ENCODE peak calls at places on chromosomes 11 and 22, in five cellular contexts. One of them, this sample, is unnamed.

GRCh38 chr11:122784325-122785155 is 53.8 kb upstream of the CRTAM start:
- DNase-seq in GM23338: no peak
- DNase-seq in prostate gland: no peak
- DNase-seq in transverse colon: no peak
- DNase-seq in K562: no peak
- DNase-seq in this sample: peak; percentile 49

GRCh38 chr22:23166038-23166831 is 14.1 kb upstream of the BCR start:
- DNase-seq in GM23338: no peak
- DNase-seq in prostate gland: no peak
- DNase-seq in transverse colon: no peak
- DNase-seq in K562: no peak
- DNase-seq in this sample: no peak

GRCh38 chr11:1401656-1402221 is 12.0 kb downstream of the BRSK2 start:
- DNase-seq in GM23338: peak; percentile 87
- DNase-seq in prostate gland: peak; percentile 31
- DNase-seq in transverse colon: peak; percentile 59
- DNase-seq in K562: peak; percentile 83
- DNase-seq in this sample: peak; percentile 75

GRCh38 chr11:119491753-119492455 is 68.9 kb upstream of the THY1 start:
- DNase-seq in GM23338: peak; percentile 62
- DNase-seq in prostate gland: no peak
- DNase-seq in transverse colon: no peak
- DNase-seq in K562: peak; percentile 28
- DNase-seq in this sample: no peak

GRCh38 chr22:20223421-20224245 is 44.5 kb downstream of the RTN4R start:
- DNase-seq in GM23338: no peak
- DNase-seq in prostate gland: no peak
- DNase-seq in transverse colon: no peak
- DNase-seq in K562: no peak
- DNase-seq in this sample: no peak

GRCh38 chr11:110076388-110076965 is 16.7 kb upstream of the ZC3H12C start:
- DNase-seq in GM23338: peak; percentile 55
- DNase-seq in prostate gland: no peak
- DNase-seq in transverse colon: peak; percentile 68
- DNase-seq in K562: no peak
- DNase-seq in this sample: no peak

GRCh38 chr11:130050272-130050671 is 19.4 kb upstream of the APLP2 start:
- DNase-seq in GM23338: no peak
- DNase-seq in prostate gland: peak; percentile 35
- DNase-seq in transverse colon: no peak
- DNase-seq in K562: no peak
- DNase-seq in this sample: no peak

GRCh38 chr22:28925916-28926315 is 42.5 kb downstream of the ZNRF3 start:
- DNase-seq in GM23338: peak; percentile 61
- DNase-seq in prostate gland: no peak
- DNase-seq in transverse colon: no peak
- DNase-seq in K562: no peak
- DNase-seq in this sample: no peak

GRCh38 chr11:74443071-74443864 is 24.1 kb downstream of the KCNE3 start:
- DNase-seq in GM23338: peak; percentile 44
- DNase-seq in prostate gland: peak; percentile 85
- DNase-seq in transverse colon: peak; percentile 55
- DNase-seq in K562: no peak
- DNase-seq in this sample: peak; percentile 59

GRCh38 chr11:118485273-118485672 is 42.0 kb upstream of the TTC36 start:
- DNase-seq in GM23338: no peak
- DNase-seq in prostate gland: no peak
- DNase-seq in transverse colon: no peak
- DNase-seq in K562: peak; percentile 46
- DNase-seq in this sample: no peak

GRCh38 chr22:41857860-41858199 is 24.9 kb downstream of the SREBF2 start:
- DNase-seq in GM23338: no peak
- DNase-seq in prostate gland: no peak
- DNase-seq in transverse colon: no peak
- DNase-seq in K562: no peak
- DNase-seq in this sample: no peak

GRCh38 chr11:69009441-69010211 is 3.4 kb downstream of the MRGPRF start:
- DNase-seq in GM23338: no peak
- DNase-seq in prostate gland: no peak
- DNase-seq in transverse colon: no peak
- DNase-seq in K562: no peak
- DNase-seq in this sample: no peak

GRCh38 chr22:41800348-41801146 is at the start of gene CCDC134:
- DNase-seq in GM23338: peak; percentile 92
- DNase-seq in prostate gland: peak; percentile 86
- DNase-seq in transverse colon: peak; percentile 94
- DNase-seq in K562: peak; percentile 92
- DNase-seq in this sample: peak; percentile 91

GRCh38 chr11:7098235-7098832 is 9.5 kb downstream of the RBMXL2 start:
- DNase-seq in GM23338: peak; percentile 87
- DNase-seq in prostate gland: no peak
- DNase-seq in transverse colon: no peak
- DNase-seq in K562: peak; percentile 51
- DNase-seq in this sample: no peak

GRCh38 chr11:65560555-65561418 is 2.6 kb upstream of the LTBP3 start:
- DNase-seq in GM23338: peak; percentile 83
- DNase-seq in prostate gland: no peak
- DNase-seq in transverse colon: peak; percentile 54
- DNase-seq in K562: peak; percentile 42
- DNase-seq in this sample: no peak

GRCh38 chr11:85791326-85791990 is 19.5 kb downstream of the SYTL2 start:
- DNase-seq in GM23338: no peak
- DNase-seq in prostate gland: no peak
- DNase-seq in transverse colon: no peak
- DNase-seq in K562: no peak
- DNase-seq in this sample: no peak

GRCh38 chr11:10318527-10318802 is 13.6 kb downstream of the ADM start:
- DNase-seq in GM23338: peak; percentile 14
- DNase-seq in prostate gland: no peak
- DNase-seq in transverse colon: peak; percentile 54
- DNase-seq in K562: no peak
- DNase-seq in this sample: no peak

GRCh38 chr11:62071408-62071807 is 52.4 kb upstream of the INCENP start:
- DNase-seq in GM23338: no peak
- DNase-seq in prostate gland: no peak
- DNase-seq in transverse colon: no peak
- DNase-seq in K562: no peak
- DNase-seq in this sample: no peak

GRCh38 chr22:21832291-21833290 is 34.9 kb downstream of the MAPK1 start:
- DNase-seq in GM23338: peak; percentile 17
- DNase-seq in prostate gland: no peak
- DNase-seq in transverse colon: no peak
- DNase-seq in K562: no peak
- DNase-seq in this sample: no peak

GRCh38 chr11:130448416-130449068 is at the start of gene ADAMTS15:
- DNase-seq in GM23338: peak; percentile 95
- DNase-seq in prostate gland: peak; percentile 63
- DNase-seq in transverse colon: peak; percentile 75
- DNase-seq in K562: no peak
- DNase-seq in this sample: peak; percentile 66

GRCh38 chr22:41922336-41922735 is 4.3 kb downstream of the TNFRSF13C start:
- DNase-seq in GM23338: no peak
- DNase-seq in prostate gland: no peak
- DNase-seq in transverse colon: no peak
- DNase-seq in K562: no peak
- DNase-seq in this sample: no peak

GRCh38 chr22:28917747-28918543 is 34.6 kb downstream of the ZNRF3 start:
- DNase-seq in GM23338: peak; percentile 54
- DNase-seq in prostate gland: no peak
- DNase-seq in transverse colon: peak; percentile 32
- DNase-seq in K562: no peak
- DNase-seq in this sample: no peak

GRCh38 chr22:48835857-48836672 is 991.6 kb downstream of the BRD1 start:
- DNase-seq in GM23338: no peak
- DNase-seq in prostate gland: no peak
- DNase-seq in transverse colon: no peak
- DNase-seq in K562: no peak
- DNase-seq in this sample: no peak

GRCh38 chr11:64916040-64916847 is 765 bp downstream of the ATG2A start:
- DNase-seq in GM23338: peak; percentile 62
- DNase-seq in prostate gland: no peak
- DNase-seq in transverse colon: peak; percentile 56
- DNase-seq in K562: peak; percentile 70
- DNase-seq in this sample: peak; percentile 49

GRCh38 chr11:124762624-124763155 is 600 bp upstream of the ESAM start:
- DNase-seq in GM23338: no peak
- DNase-seq in prostate gland: no peak
- DNase-seq in transverse colon: peak; percentile 19
- DNase-seq in K562: peak; percentile 74
- DNase-seq in this sample: no peak

GRCh38 chr11:93700830-93701229 is 39.3 kb downstream of the CEP295 start:
- DNase-seq in GM23338: no peak
- DNase-seq in prostate gland: no peak
- DNase-seq in transverse colon: no peak
- DNase-seq in K562: no peak
- DNase-seq in this sample: no peak

DNA sequence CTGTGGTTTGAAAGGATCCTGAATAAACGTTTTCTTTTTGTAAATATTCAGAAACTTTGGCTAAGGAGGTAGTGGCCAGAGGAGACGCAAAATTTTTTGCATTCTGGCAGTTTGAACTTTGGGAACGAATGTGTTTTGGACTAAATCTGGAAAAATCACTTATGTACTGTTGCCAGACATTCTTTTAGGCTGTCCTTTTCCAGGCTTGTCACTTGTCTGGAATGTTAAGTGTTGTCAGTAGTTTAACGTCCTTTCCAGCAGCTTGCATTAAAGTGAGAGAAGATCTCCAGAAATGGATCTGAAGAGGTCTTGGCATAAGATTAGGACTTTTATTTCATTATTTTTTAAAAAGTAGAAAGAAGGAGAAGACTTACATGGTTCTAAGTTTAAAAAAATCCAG is 18.5 kb downstream of the SPECC1L start:
- DNase-seq in GM23338: no peak
- DNase-seq in prostate gland: no peak
- DNase-seq in transverse colon: no peak
- DNase-seq in K562: no peak
- DNase-seq in this sample: no peak
- TF ChIP-seq POLR2AphosphoS5 in GM23338: no peak
- TF ChIP-seq POLR2AphosphoS5 in prostate gland: no peak
- TF ChIP-seq POLR2AphosphoS5 in transverse colon: peak; percentile 15
- TF ChIP-seq POLR2AphosphoS5 in K562: no peak
- TF ChIP-seq POLR2AphosphoS5 in this sample: peak; percentile 11

DNA sequence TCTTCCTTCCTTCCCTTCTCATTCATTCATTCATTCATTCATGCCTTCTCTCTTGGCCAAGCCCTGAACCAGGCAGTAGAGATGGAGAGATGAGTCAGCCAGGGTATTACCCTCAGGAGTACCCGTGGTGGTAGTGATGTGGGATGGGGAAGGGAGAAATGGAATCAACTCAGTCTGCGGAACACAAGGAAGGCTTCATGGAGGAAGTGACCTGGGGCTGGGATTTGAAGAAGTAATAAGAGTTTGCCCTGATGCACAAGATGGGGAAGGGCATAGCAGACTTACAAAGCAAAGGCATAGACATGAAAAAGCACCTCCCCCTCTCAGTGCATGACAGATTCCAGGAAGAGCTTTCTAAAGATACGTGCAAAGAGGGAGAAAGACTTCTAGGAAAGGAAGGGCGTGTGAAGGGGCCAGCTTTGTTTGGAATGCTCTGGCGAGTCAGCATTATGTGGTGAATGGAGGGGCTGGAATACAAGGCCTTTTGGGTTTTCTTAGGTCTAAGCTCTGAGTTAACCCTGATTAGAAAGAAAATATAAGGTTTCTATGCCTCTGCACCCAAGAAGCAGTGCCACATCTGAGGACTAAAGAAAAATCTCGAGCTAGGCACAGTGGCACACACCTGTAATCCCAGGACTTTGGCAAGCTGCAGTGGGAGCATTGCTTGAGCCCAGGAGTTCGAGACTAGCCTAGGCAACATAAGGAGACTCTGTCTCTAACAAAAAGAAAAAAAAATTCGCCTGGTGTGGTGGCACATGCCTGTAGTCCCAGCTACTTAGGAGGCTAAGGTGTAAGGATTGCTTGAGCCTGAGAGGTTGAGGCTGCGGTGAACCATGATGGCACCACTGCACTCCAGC is 36.4 kb upstream of the ACER3 start:
- DNase-seq in GM23338: peak; percentile 10
- DNase-seq in prostate gland: no peak
- DNase-seq in transverse colon: no peak
- DNase-seq in K562: peak; percentile 46
- DNase-seq in this sample: no peak
- TF ChIP-seq POLR2AphosphoS5 in GM23338: no peak
- TF ChIP-seq POLR2AphosphoS5 in prostate gland: no peak
- TF ChIP-seq POLR2AphosphoS5 in transverse colon: no peak
- TF ChIP-seq POLR2AphosphoS5 in K562: no peak
- TF ChIP-seq POLR2AphosphoS5 in this sample: no peak

GRCh38 chr11:126355324-126355925 is at the start of gene ST3GAL4:
- DNase-seq in GM23338: peak; percentile 89
- DNase-seq in prostate gland: peak; percentile 60
- DNase-seq in transverse colon: peak; percentile 72
- DNase-seq in K562: peak; percentile 98
- DNase-seq in this sample: peak; percentile 68
- TF ChIP-seq POLR2AphosphoS5 in GM23338: peak; percentile 72
- TF ChIP-seq POLR2AphosphoS5 in prostate gland: peak; percentile 13
- TF ChIP-seq POLR2AphosphoS5 in transverse colon: no peak
- TF ChIP-seq POLR2AphosphoS5 in K562: peak; percentile 55
- TF ChIP-seq POLR2AphosphoS5 in this sample: no peak

GRCh38 chr22:46035380-46035741 is 58.4 kb upstream of the WNT7B start:
- DNase-seq in GM23338: no peak
- DNase-seq in prostate gland: no peak
- DNase-seq in transverse colon: no peak
- DNase-seq in K562: no peak
- DNase-seq in this sample: no peak
- TF ChIP-seq POLR2AphosphoS5 in GM23338: no peak
- TF ChIP-seq POLR2AphosphoS5 in prostate gland: no peak
- TF ChIP-seq POLR2AphosphoS5 in transverse colon: no peak
- TF ChIP-seq POLR2AphosphoS5 in K562: no peak
- TF ChIP-seq POLR2AphosphoS5 in this sample: no peak

GRCh38 chr11:33413296-33413695 is 156.1 kb downstream of the HIPK3 start:
- DNase-seq in GM23338: no peak
- DNase-seq in prostate gland: no peak
- DNase-seq in transverse colon: no peak
- DNase-seq in K562: no peak
- DNase-seq in this sample: no peak

GRCh38 chr11:33419956-33420355 is 162.8 kb downstream of the HIPK3 start:
- DNase-seq in GM23338: no peak
- DNase-seq in prostate gland: no peak
- DNase-seq in transverse colon: no peak
- DNase-seq in K562: no peak
- DNase-seq in this sample: no peak

GRCh38 chr11:33412231-33412630 is 155.1 kb downstream of the HIPK3 start:
- DNase-seq in GM23338: no peak
- DNase-seq in prostate gland: no peak
- DNase-seq in transverse colon: no peak
- DNase-seq in K562: no peak
- DNase-seq in this sample: no peak

GRCh38 chr11:33411751-33412150 is 154.6 kb downstream of the HIPK3 start:
- DNase-seq in GM23338: no peak
- DNase-seq in prostate gland: no peak
- DNase-seq in transverse colon: no peak
- DNase-seq in K562: no peak
- DNase-seq in this sample: no peak

GRCh38 chr11:33417121-33417520 is 159.9 kb downstream of the HIPK3 start:
- DNase-seq in GM23338: no peak
- DNase-seq in prostate gland: no peak
- DNase-seq in transverse colon: no peak
- DNase-seq in K562: no peak
- DNase-seq in this sample: no peak
- TF ChIP-seq POLR2AphosphoS5 in GM23338: no peak
- TF ChIP-seq POLR2AphosphoS5 in prostate gland: no peak
- TF ChIP-seq POLR2AphosphoS5 in transverse colon: no peak
- TF ChIP-seq POLR2AphosphoS5 in K562: no peak
- TF ChIP-seq POLR2AphosphoS5 in this sample: no peak

This sample was measured in breast epithelium.